ENCODE peak calls at places on chromosomes 3 and 15, in ten cellular contexts. I is progenitor cell of endocrine pancreas, O is bronchial epithelial cell, A is cardiac muscle cell, N is IMR-90, B is fibroblast of pulmonary artery, X is neural progenitor cell, V is foreskin fibroblast, H is tibial artery, D is mesothelial cell of epicardium. K is an unnamed sample.

GRCh38 chr3:41199866-41200668 is 762 bp downstream of the CTNNB1 start:
- DNase-seq in X (peak), N (no peak), A (peak), B (peak), O (peak), V (no peak), H (peak), D (no peak), I (no peak), K (no peak)

GRCh38 chr3:151477596-151478375 is 16.9 kb upstream of the IGSF10 start:
- DNase-seq in N (no peak), I (no peak), X (peak), O (no peak), H (no peak), V (no peak), A (peak), D (no peak), B (peak), K (no peak)

GRCh38 chr3:167740961-167741587 is 5.6 kb downstream of the SERPINI1 start:
- DNase-seq in N (peak), I (no peak), H (no peak), A (peak), O (peak), B (peak), X (peak), D (no peak), V (peak), K (no peak)

GRCh38 chr3:196941846-196942225 is 492 bp downstream of the NCBP2 start:
- DNase-seq in B (peak), I (no peak), A (peak), V (peak), H (peak), X (peak), D (peak), N (peak), O (peak), K (peak)

GRCh38 chr3:150747909-150748568 is 14.9 kb downstream of the SIAH2 start:
- DNase-seq in D (no peak), I (no peak), O (no peak), B (no peak), X (no peak), A (no peak), N (no peak), H (no peak), V (peak), K (no peak)

GRCh38 chr15:69648215-69648614 is 195.6 kb downstream of the RPLP1 start:
- DNase-seq in O (no peak), D (no peak), N (no peak), H (no peak), V (no peak), X (no peak), I (no peak), A (peak), B (no peak), K (no peak)

GRCh38 chr3:52609316-52609815 is 73.0 kb downstream of the UQCC5 start:
- DNase-seq in V (no peak), A (no peak), D (no peak), B (no peak), N (peak), I (no peak), X (no peak), O (peak), H (no peak), K (no peak)

GRCh38 chr3:94036909-94037507 is 8.6 kb upstream of the STX19 start:
- DNase-seq in X (peak), O (peak), H (no peak), V (peak), N (peak), B (peak), D (no peak), A (peak), I (no peak), K (no peak)

GRCh38 chr3:197736010-197736490 is 654 bp downstream of the RUBCN start:
- DNase-seq in O (no peak), H (no peak), X (peak), A (no peak), B (no peak), N (no peak), V (no peak), I (no peak), D (no peak), K (no peak)

GRCh38 chr3:161420746-161421145 is 49.4 kb upstream of the SPTSSB start:
- DNase-seq in V (no peak), H (no peak), N (peak), I (no peak), O (peak), X (peak), A (no peak), D (no peak), B (no peak), K (no peak)

GRCh38 chr3:102536479-102536878 is 101.7 kb downstream of the ZPLD1 start:
- DNase-seq in D (no peak), V (peak), I (no peak), N (peak), A (peak), B (peak), H (no peak), X (peak), O (peak), K (no peak)

GRCh38 chr15:101372960-101373525 is 78.0 kb upstream of the SNRPA1 start:
- DNase-seq in H (no peak), N (no peak), X (no peak), B (no peak), A (no peak), D (no peak), V (no peak), O (no peak), I (no peak), K (no peak)

GRCh38 chr3:106421928-106422327 is 553.1 kb upstream of the CBLB start:
- DNase-seq in N (peak), A (peak), O (no peak), I (no peak), V (peak), X (no peak), B (peak), H (no peak), D (no peak), K (no peak)

GRCh38 chr3:12944413-12944812 is 103.0 kb upstream of the RPL32 start:
- DNase-seq in H (no peak), D (no peak), I (no peak), O (no peak), A (no peak), B (no peak), V (no peak), X (peak), N (no peak), K (no peak)

GRCh38 chr3:94146455-94146854 is 83.6 kb downstream of the NSUN3 start:
- DNase-seq in I (no peak), N (no peak), V (no peak), H (no peak), X (no peak), D (no peak), A (no peak), B (no peak), O (peak), K (no peak)

GRCh38 chr3:125331243-125331642 is 43.9 kb downstream of the ZNF148 start:
- DNase-seq in V (no peak), B (no peak), I (no peak), A (no peak), H (no peak), D (no peak), N (no peak), X (no peak), O (peak), K (no peak)

GRCh38 chr3:43923101-43923979 is 232.6 kb downstream of the ABHD5 start:
- DNase-seq in I (no peak), A (no peak), N (no peak), V (no peak), D (no peak), B (no peak), H (no peak), O (no peak), X (no peak), K (no peak)

GRCh38 chr15:32669870-32670623 is 28.5 kb downstream of the SCG5 start:
- DNase-seq in I (no peak), H (no peak), X (peak), O (peak), D (no peak), A (peak), V (peak), N (peak), B (peak), K (no peak)

GRCh38 chr15:89494941-89495637 is 1.3 kb downstream of the RHCG start:
- DNase-seq in V (no peak), I (no peak), D (no peak), H (peak), X (peak), O (no peak), N (no peak), A (peak), B (peak), K (no peak)

GRCh38 chr3:99167016-99167415 is 265.5 kb upstream of the DCBLD2 start:
- DNase-seq in H (no peak), A (no peak), O (peak), I (no peak), N (no peak), V (peak), D (no peak), X (no peak), B (no peak), K (no peak)

GRCh38 chr3:179961081-179962078 is 75.4 kb downstream of the PEX5L start:
- DNase-seq in H (no peak), V (no peak), I (no peak), N (no peak), D (no peak), A (no peak), O (no peak), X (no peak), B (no peak), K (no peak)

GRCh38 chr15:75138016-75138999 is 63.4 kb upstream of the C15orf39 start:
- DNase-seq in X (no peak), H (no peak), O (no peak), V (no peak), B (peak), D (no peak), I (no peak), A (peak), N (peak), K (no peak)

GRCh38 chr3:182671942-182672341 is 121.4 kb upstream of the ATP11B start:
- DNase-seq in H (no peak), D (no peak), V (no peak), A (peak), N (peak), B (peak), X (no peak), O (no peak), I (no peak), K (no peak)

DNA sequence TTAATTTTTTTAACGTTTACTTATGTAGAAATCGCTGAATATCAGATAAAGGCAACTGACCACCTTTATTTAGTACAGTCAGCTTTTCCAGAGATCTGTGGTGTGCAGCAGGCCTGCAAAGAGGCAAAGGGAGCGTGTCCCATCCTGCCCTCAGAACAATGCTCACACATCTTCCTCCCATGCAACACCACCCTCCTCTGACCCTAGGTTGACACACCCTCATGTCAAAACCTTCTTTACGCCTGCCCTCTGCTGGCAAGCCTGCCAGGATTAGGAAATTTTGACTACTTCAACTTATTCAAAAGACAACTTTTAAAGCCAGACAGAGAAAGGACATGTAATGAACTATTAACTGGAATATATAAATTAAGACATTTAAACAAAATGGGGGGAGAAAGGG is 513.7 kb downstream of the FOXP1 start:
- DNase-seq in V (peak), B (peak), D (no peak), N (no peak), H (peak), I (no peak), A (peak), X (peak), O (peak), K (no peak)
- TF ChIP-seq CTCF in V (no peak), B (peak), D (peak), N (peak), H (peak), I (peak), A (peak), X (peak), O (peak), K (no peak)

DNA sequence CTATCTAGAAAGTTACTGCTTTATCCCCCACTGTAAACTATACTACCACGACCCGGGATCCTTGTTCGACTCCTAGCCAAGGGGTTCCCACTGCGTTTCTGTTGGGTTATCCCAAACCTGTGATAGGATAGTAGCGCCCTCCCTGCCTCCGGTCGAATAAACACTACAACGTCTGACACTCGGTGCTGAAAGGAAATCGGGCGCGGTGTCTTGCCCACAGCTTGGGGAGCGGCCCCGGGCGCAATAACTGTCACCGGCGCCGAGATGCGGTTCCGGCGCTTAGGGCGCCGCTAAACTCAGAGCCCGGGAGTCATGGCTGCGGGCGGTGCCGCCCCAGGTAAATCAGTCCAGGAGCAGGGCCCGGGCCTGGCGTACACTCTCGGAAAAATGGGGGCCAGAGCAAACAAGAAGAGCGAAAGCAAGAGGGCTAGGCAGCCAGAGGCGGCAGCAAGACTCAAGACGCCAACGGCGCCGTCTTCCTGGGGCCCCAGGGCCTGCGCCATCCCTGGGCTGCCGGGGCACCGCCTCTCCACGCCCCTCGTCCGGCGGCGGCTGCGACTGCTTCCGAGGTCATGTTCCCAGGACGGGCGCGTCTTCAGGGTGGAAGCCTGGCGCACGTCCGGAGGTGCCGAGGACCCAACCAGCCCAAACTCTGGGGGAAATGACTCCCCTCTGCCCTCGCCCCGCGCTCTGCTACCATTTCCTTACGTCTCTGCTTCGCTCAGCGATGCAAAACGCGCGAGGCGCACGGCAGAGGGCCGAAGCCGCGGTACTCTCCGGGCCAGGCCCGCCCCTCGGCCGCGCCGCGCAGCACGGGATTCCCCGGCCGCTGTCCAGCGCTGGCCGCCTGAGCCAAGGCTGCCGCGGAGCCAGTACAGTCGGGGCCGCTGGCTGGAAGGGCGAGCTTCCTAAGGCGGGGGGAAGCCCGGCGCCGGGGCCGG is at the start of gene DUT:
- DNase-seq in A (peak), N (peak), I (peak), V (peak), X (peak), B (peak), D (peak), O (peak), H (peak), K (peak)
- TF ChIP-seq CTCF in A (no peak), N (peak), I (no peak), V (no peak), X (no peak), B (no peak), D (no peak), O (no peak), H (no peak), K (no peak)

DNA sequence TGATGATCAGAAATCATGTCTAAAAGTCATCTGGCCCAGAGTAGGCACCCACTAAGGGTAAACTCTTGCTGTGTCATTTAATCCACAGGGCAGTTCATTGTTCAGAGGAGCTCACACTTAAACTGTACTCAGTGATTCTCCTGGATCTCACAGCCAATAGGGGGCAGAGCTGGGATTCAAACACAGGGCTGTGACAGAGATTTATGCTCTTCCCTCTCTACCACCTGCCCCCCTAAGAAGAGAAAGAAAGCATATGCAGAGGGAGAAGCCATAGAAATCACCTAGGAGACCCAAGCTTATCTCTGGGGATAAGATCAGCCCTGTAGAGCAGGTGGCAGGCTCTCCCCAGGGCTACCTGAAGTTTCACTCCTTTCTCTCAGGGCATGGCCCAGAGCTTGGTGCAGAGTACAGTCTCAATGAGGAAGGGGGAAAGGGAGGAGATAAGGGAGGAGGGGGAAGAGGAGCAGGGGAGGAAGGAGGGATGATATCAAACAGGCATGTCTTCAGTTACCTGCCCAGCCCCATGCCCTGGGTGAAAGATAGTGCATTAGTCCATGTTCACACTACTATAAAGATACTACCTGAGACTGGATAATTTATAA is 51.8 kb upstream of the ADPGK start:
- DNase-seq in A (peak), O (peak), V (no peak), H (no peak), D (no peak), B (peak), I (no peak), X (peak), N (no peak), K (no peak)
- TF ChIP-seq CTCF in A (peak), O (peak), V (peak), H (no peak), D (no peak), B (peak), I (peak), X (peak), N (peak), K (no peak)

DNA sequence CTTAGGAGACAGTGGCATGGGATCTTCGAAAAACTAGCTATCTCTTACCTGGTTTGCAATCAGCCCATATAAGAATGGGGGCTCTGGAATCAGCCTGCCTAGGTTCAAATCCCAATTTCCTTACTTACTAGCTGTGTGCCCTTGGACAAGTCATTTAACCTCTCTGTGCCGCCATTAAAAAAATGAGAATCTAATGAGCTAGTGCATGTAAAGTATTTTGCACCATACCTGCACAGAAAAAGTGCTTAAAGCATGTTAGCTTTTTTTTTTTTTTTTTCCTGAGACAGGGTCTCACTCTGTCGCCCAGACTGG is 181.8 kb downstream of the SHQ1 start:
- DNase-seq in B (no peak), X (no peak), O (no peak), H (no peak), N (no peak), I (no peak), A (no peak), V (no peak), D (no peak), K (no peak)
- TF ChIP-seq CTCF in B (no peak), X (no peak), O (no peak), H (no peak), N (no peak), I (no peak), A (no peak), V (no peak), D (no peak), K (no peak)

DNA sequence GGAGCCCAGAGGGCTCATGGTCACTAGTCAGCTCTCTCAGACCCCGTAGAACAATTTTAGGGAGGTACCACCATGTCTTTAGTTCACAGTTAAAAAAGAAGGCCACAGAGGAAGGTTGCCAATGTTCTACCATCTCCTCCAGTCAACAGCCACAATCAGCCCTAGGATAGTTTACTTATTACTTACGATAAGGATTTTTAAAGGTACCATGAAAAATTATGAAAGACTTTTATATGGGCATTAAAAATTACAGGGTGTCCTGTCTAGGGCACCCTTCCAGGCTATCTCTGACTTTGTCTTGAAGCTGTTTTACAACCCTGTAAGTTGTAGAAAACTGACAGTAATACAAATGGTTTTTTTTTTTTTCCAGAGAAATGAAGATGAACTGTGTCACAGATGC is 57.9 kb downstream of the CAPN7 start:
- DNase-seq in H (no peak), B (no peak), N (no peak), X (no peak), V (no peak), D (no peak), O (no peak), A (no peak), I (no peak), K (no peak)
- TF ChIP-seq CTCF in H (no peak), B (no peak), N (no peak), X (no peak), V (no peak), D (no peak), O (no peak), A (no peak), I (no peak), K (no peak)

DNA sequence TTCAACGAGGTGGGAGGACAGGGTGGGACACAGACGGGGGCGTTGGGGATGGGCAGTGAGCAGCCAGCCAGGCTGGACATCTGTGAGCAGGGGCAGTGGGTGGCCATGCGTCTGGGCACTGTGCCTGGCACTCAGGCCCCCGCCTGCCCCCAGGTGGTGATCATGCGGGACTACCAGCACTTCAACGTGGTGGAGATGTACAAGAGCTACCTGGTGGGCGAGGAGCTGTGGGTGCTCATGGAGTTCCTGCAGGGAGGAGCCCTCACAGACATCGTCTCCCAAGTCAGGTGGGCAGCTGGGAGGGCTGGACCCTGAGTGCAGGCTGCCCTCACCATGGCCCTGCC is 10.2 kb downstream of the ANKRD63 start:
- DNase-seq in X (no peak), N (no peak), O (no peak), H (no peak), A (no peak), V (no peak), B (no peak), D (no peak), I (no peak), K (no peak)
- TF ChIP-seq CTCF in X (no peak), N (peak), O (peak), H (no peak), A (no peak), V (no peak), B (no peak), D (no peak), I (peak), K (no peak)